ENCODE peak calls at places on chromosomes 13 and 19, in ten cellular contexts. J, S, R, C, I, B, V, H, O and M are unnamed samples.

GRCh38 chr19:35641515-35642151 is at the start of gene ETV2:
- DNase-seq in V (peak; percentile 52), I (no peak), R (peak; percentile 38), B (no peak), C (no peak), H (no peak), J (no peak), S (no peak), O (peak; percentile 73), M (no peak)

GRCh38 chr19:38917921-38918491 is 6.0 kb upstream of the CCER2 start:
- DNase-seq in V (no peak), R (no peak), C (no peak), S (peak; percentile 49), J (peak; percentile 30), H (no peak), O (no peak), I (no peak), B (no peak), M (no peak)

GRCh38 chr13:101576452-101576851 is 124.0 kb downstream of the ITGBL1 start:
- DNase-seq in H (no peak), B (no peak), I (peak; percentile 54), V (no peak), R (peak; percentile 74), S (no peak), C (no peak), J (no peak), O (no peak), M (no peak)

GRCh38 chr13:51731759-51732158 is 72.2 kb downstream of the DHRS12 start:
- DNase-seq in C (no peak), S (no peak), B (no peak), J (no peak), O (no peak), V (no peak), R (peak; percentile 80), I (no peak), H (no peak), M (no peak)

GRCh38 chr13:112606125-112607001 is 18.4 kb upstream of the TUBGCP3 start:
- DNase-seq in C (peak; percentile 95), S (peak; percentile 96), I (peak; percentile 60), V (peak; percentile 93), B (peak; percentile 85), O (peak; percentile 95), J (peak; percentile 88), R (peak; percentile 91), H (peak; percentile 95), M (peak; percentile 89)

GRCh38 chr19:53333466-53334449 is at the start of gene ZNF845:
- DNase-seq in J (peak; percentile 86), O (peak; percentile 91), B (peak; percentile 92), S (peak; percentile 96), H (peak; percentile 91), I (peak; percentile 83), C (peak; percentile 97), R (peak; percentile 95), V (peak; percentile 97), M (peak; percentile 92)

GRCh38 chr19:29560313-29561075 is 34.7 kb downstream of the VSTM2B start:
- DNase-seq in B (no peak), R (no peak), V (no peak), J (no peak), S (peak; percentile 45), I (no peak), H (no peak), O (no peak), C (no peak), M (no peak)

GRCh38 chr19:40697007-40697406 is 6.6 kb upstream of the NUMBL start:
- DNase-seq in O (no peak), C (no peak), J (no peak), S (no peak), R (no peak), B (no peak), I (no peak), H (no peak), V (no peak), M (no peak)

GRCh38 chr13:62185631-62186256 is 770.1 kb upstream of the PCDH20 start:
- DNase-seq in C (no peak), S (no peak), V (no peak), O (no peak), H (no peak), I (no peak), R (no peak), J (no peak), B (no peak), M (no peak)

GRCh38 chr19:29329460-29330134 is 116.6 kb upstream of the UQCRFS1 start:
- DNase-seq in O (no peak), H (no peak), S (no peak), I (no peak), R (no peak), B (no peak), C (no peak), J (no peak), V (no peak), M (no peak)

GRCh38 chr13:94351292-94352000 is 128.0 kb downstream of the DCT start:
- DNase-seq in R (peak; percentile 79), S (no peak), O (peak; percentile 11), C (no peak), H (no peak), V (no peak), B (no peak), I (peak; percentile 84), J (no peak), M (no peak)

GRCh38 chr13:40613192-40613818 is 53.1 kb downstream of the FOXO1 start:
- DNase-seq in B (no peak), I (no peak), S (no peak), O (peak; percentile 43), V (no peak), J (no peak), R (no peak), H (no peak), C (peak; percentile 62), M (peak; percentile 66)

GRCh38 chr13:78032132-78032531 is 113.5 kb upstream of the EDNRB start:
- DNase-seq in S (no peak), I (no peak), V (no peak), O (no peak), B (no peak), J (no peak), C (no peak), R (no peak), H (no peak), M (no peak)

GRCh38 chr13:110711778-110712070 is 1.8 kb upstream of the ING1 start:
- DNase-seq in O (no peak), I (no peak), J (no peak), V (no peak), S (no peak), H (no peak), R (no peak), C (peak; percentile 23), B (no peak), M (no peak)

GRCh38 chr13:99542788-99543406 is 41.6 kb downstream of the TM9SF2 start:
- DNase-seq in V (no peak), S (no peak), J (no peak), H (no peak), I (no peak), O (peak; percentile 76), R (no peak), C (no peak), B (no peak), M (peak; percentile 43)

GRCh38 chr19:566403-566802 is 6.0 kb upstream of the BSG start:
- DNase-seq in O (no peak), C (peak; percentile 36), H (no peak), I (no peak), B (no peak), J (no peak), V (peak; percentile 81), R (no peak), S (no peak), M (peak; percentile 86)

GRCh38 chr13:24348797-24349515 is 39.6 kb downstream of the C1QTNF9 start:
- DNase-seq in I (no peak), H (no peak), O (no peak), J (no peak), B (no peak), S (no peak), C (peak; percentile 94), R (no peak), V (no peak), M (no peak)

GRCh38 chr19:41563847-41564514 is 12.0 kb upstream of the CEACAM21 start:
- DNase-seq in V (no peak), J (peak; percentile 10), H (no peak), C (no peak), O (no peak), S (no peak), R (no peak), I (no peak), B (no peak), M (no peak)

GRCh38 chr19:35153701-35154534 is 617 bp upstream of the FXYD5 start:
- DNase-seq in O (peak; percentile 81), R (peak; percentile 36), H (peak; percentile 44), S (no peak), J (peak; percentile 49), V (no peak), B (no peak), I (no peak), C (peak; percentile 41), M (peak; percentile 75)

GRCh38 chr13:45280751-45281634 is 60.0 kb downstream of the TPT1 start:
- DNase-seq in S (peak; percentile 74), C (peak; percentile 79), H (peak; percentile 45), B (peak; percentile 64), J (peak; percentile 95), I (peak; percentile 74), R (peak; percentile 88), V (peak; percentile 67), O (peak; percentile 79), M (no peak)

GRCh38 chr13:111850458-111850857 is 216.5 kb upstream of the SOX1 start:
- DNase-seq in J (no peak), R (no peak), O (no peak), S (no peak), B (no peak), V (no peak), I (no peak), H (no peak), C (no peak), M (no peak)

GRCh38 chr13:35771898-35772297 is 295.4 kb upstream of the MAB21L1 start:
- DNase-seq in O (no peak), V (no peak), B (no peak), R (peak; percentile 93), H (no peak), I (peak; percentile 96), J (peak; percentile 73), S (no peak), C (no peak), M (no peak)
- TF ChIP-seq CTCF in O (no peak), V (no peak), B (no peak), R (peak; percentile 14), H (no peak), I (no peak), J (no peak), S (no peak), C (no peak), M (no peak)

GRCh38 chr13:28199089-28199488 is 60.7 kb downstream of the PAN3 start:
- DNase-seq in S (no peak), J (no peak), B (no peak), V (no peak), I (no peak), H (no peak), O (no peak), C (no peak), R (no peak), M (no peak)
- TF ChIP-seq CTCF in S (no peak), J (no peak), B (no peak), V (no peak), I (no peak), H (no peak), O (no peak), C (no peak), R (peak; percentile 5), M (no peak)

GRCh38 chr13:87259479-87260083 is 411.6 kb upstream of the SLITRK5 start:
- DNase-seq in S (no peak), C (no peak), O (no peak), R (peak; percentile 32), B (no peak), I (no peak), J (no peak), H (no peak), V (no peak), M (no peak)
- TF ChIP-seq CTCF in S (no peak), C (no peak), O (no peak), R (peak; percentile 63), B (no peak), I (peak; percentile 18), J (peak; percentile 65), H (no peak), V (no peak), M (no peak)

GRCh38 chr13:43303040-43303729 is 279.8 kb downstream of the DNAJC15 start:
- DNase-seq in S (peak; percentile 70), C (peak; percentile 82), R (peak; percentile 74), H (peak; percentile 41), J (peak; percentile 6), B (no peak), V (peak; percentile 58), I (peak; percentile 42), O (peak; percentile 31), M (no peak)
- TF ChIP-seq CTCF in S (peak; percentile 56), C (peak; percentile 72), R (peak; percentile 71), H (peak; percentile 69), J (no peak), B (peak; percentile 44), V (peak; percentile 26), I (peak; percentile 39), O (peak; percentile 34), M (no peak)